ENCODE peak calls at places on chromosome 6, in ten cellular contexts. Y, X, H, I, U, C, Q, J, V and D are unnamed samples.

GRCh38 chr6:42383421-42384208 is 68.1 kb downstream of the TRERF1 start:
- DNase-seq in U (no peak), J (no peak), X (no peak), Y (no peak), H (no peak), V (no peak), Q (no peak), C (no peak), I (no peak), D (no peak)

GRCh38 chr6:100468013-100468622 is 3.4 kb upstream of the SIM1 start:
- DNase-seq in X (no peak), C (no peak), U (no peak), J (no peak), Q (no peak), V (no peak), I (no peak), Y (no peak), H (no peak), D (no peak)

GRCh38 chr6:136403166-136403980 is 113.7 kb upstream of the BCLAF1 start:
- DNase-seq in Q (no peak), X (peak; percentile 89), U (no peak), C (peak; percentile 46), H (no peak), I (peak; percentile 68), Y (peak; percentile 88), V (no peak), J (no peak), D (peak; percentile 56)

GRCh38 chr6:38153511-38153910 is 334.0 kb downstream of the ZFAND3 start:
- DNase-seq in J (no peak), X (no peak), Y (no peak), C (no peak), H (no peak), V (no peak), U (no peak), I (no peak), Q (no peak), D (no peak)

GRCh38 chr6:43009124-43009523 is 4.6 kb downstream of the MEA1 start:
- DNase-seq in J (no peak), X (no peak), H (no peak), U (peak; percentile 48), I (peak; percentile 24), Y (peak; percentile 59), C (peak; percentile 67), V (no peak), Q (peak; percentile 59), D (no peak)

GRCh38 chr6:130825772-130826441 is 1.3 kb upstream of the SMLR1 start:
- DNase-seq in I (peak; percentile 35), U (peak; percentile 26), Q (no peak), Y (no peak), V (no peak), J (no peak), X (no peak), H (no peak), C (no peak), D (no peak)

GRCh38 chr6:2085657-2086056 is 159.7 kb downstream of the GMDS start:
- DNase-seq in I (no peak), C (no peak), J (no peak), X (no peak), V (no peak), U (no peak), Q (no peak), Y (no peak), H (no peak), D (no peak)

GRCh38 chr6:82331031-82331773 is 32.4 kb upstream of the TPBG start:
- DNase-seq in Q (no peak), H (no peak), C (peak; percentile 7), U (peak; percentile 13), I (no peak), X (peak; percentile 45), V (no peak), J (no peak), Y (peak; percentile 29), D (no peak)

GRCh38 chr6:40350942-40351217 is 236.3 kb downstream of the LRFN2 start:
- DNase-seq in I (no peak), Y (no peak), X (no peak), H (no peak), J (peak; percentile 55), C (no peak), U (no peak), V (no peak), Q (no peak), D (no peak)

GRCh38 chr6:5023923-5024322 is 20.1 kb upstream of the RPP40 start:
- DNase-seq in Y (no peak), Q (no peak), I (no peak), U (no peak), C (no peak), V (no peak), X (no peak), H (no peak), J (peak; percentile 57), D (no peak)

GRCh38 chr6:112951829-112952228 is 604.7 kb downstream of the RFPL4B start:
- DNase-seq in J (no peak), H (no peak), Y (peak; percentile 74), Q (no peak), C (no peak), V (no peak), U (no peak), I (no peak), X (no peak), D (no peak)

GRCh38 chr6:72740135-72740534 is 118.3 kb downstream of the KCNQ5 start:
- DNase-seq in Y (no peak), V (no peak), X (no peak), U (no peak), H (no peak), J (no peak), I (peak; percentile 35), Q (no peak), C (no peak), D (no peak)

GRCh38 chr6:31736768-31737314 is 511 bp upstream of the CLIC1 start:
- DNase-seq in V (no peak), C (no peak), J (no peak), U (no peak), Y (no peak), I (peak; percentile 35), X (no peak), H (no peak), Q (no peak), D (no peak)

GRCh38 chr6:96450082-96450759 is 71.4 kb upstream of the UFL1 start:
- DNase-seq in U (peak; percentile 44), C (no peak), X (no peak), I (no peak), H (no peak), V (no peak), Q (no peak), J (no peak), Y (no peak), D (no peak)

GRCh38 chr6:169921227-169921626 is 169.8 kb downstream of the ERMARD start:
- DNase-seq in Q (no peak), Y (no peak), U (no peak), C (no peak), J (no peak), H (no peak), X (no peak), I (no peak), V (no peak), D (no peak)

GRCh38 chr6:43101497-43101896 is 25.4 kb downstream of the PTK7 start:
- DNase-seq in C (no peak), I (no peak), X (no peak), J (no peak), Y (no peak), U (no peak), Q (no peak), H (no peak), V (no peak), D (no peak)

GRCh38 chr6:49332781-49333180 is 130.3 kb downstream of the MMUT start:
- DNase-seq in I (no peak), X (no peak), V (no peak), U (no peak), Q (no peak), C (no peak), J (no peak), Y (no peak), H (no peak), D (no peak)

GRCh38 chr6:26550250-26550993 is 12.3 kb downstream of the HMGN4 start:
- DNase-seq in J (no peak), U (peak; percentile 87), I (peak; percentile 27), X (no peak), H (no peak), Q (peak; percentile 56), Y (peak; percentile 43), V (peak; percentile 77), C (peak; percentile 60), D (peak; percentile 65)

GRCh38 chr6:78533426-78533825 is 333.9 kb upstream of the IRAK1BP1 start:
- DNase-seq in V (no peak), X (no peak), H (no peak), C (no peak), I (peak; percentile 7), Y (no peak), J (no peak), Q (no peak), U (no peak), D (no peak)

GRCh38 chr6:154352898-154353585 is 3.6 kb downstream of the IPCEF1 start:
- DNase-seq in J (no peak), U (no peak), C (no peak), V (no peak), Y (no peak), H (no peak), X (no peak), Q (no peak), I (peak; percentile 52), D (no peak)

GRCh38 chr6:40723967-40724366 is 136.8 kb upstream of the LRFN2 start:
- DNase-seq in Y (no peak), C (no peak), Q (no peak), H (no peak), U (no peak), V (no peak), I (no peak), J (no peak), X (peak; percentile 14), D (no peak)

GRCh38 chr6:32945106-32945761 is 4.4 kb upstream of the HLA-DMB start:
- DNase-seq in J (no peak), U (no peak), Q (no peak), H (no peak), I (peak; percentile 80), V (no peak), Y (no peak), C (no peak), X (no peak), D (no peak)